ENCODE peak calls at places on chromosome 4, in five cellular contexts. One of them, this sample, is unnamed.

GRCh38 chr4:37243061-37243460 is 1.5 kb upstream of the NWD2 start:
- DNase-seq in H1: peak
- DNase-seq in K562: no peak
- DNase-seq in HepG2: no peak
- DNase-seq in GM12878: no peak
- DNase-seq in this sample: no peak

GRCh38 chr4:8242782-8243556 is 26.6 kb upstream of the HTRA3 start:
- DNase-seq in K562: peak
- DNase-seq in H1: no peak
- DNase-seq in GM12878: no peak
- DNase-seq in HepG2: no peak
- DNase-seq in this sample: no peak

GRCh38 chr4:139556735-139557505 is 901 bp upstream of the SETD7 start:
- DNase-seq in GM12878: no peak
- DNase-seq in HepG2: no peak
- DNase-seq in K562: peak
- DNase-seq in H1: peak
- DNase-seq in this sample: no peak

GRCh38 chr4:2359591-2360390 is 58.7 kb downstream of the ZFYVE28 start:
- DNase-seq in H1: no peak
- DNase-seq in HepG2: no peak
- DNase-seq in GM12878: no peak
- DNase-seq in K562: no peak
- DNase-seq in this sample: no peak

GRCh38 chr4:26729547-26729946 is 131.1 kb upstream of the STIM2 start:
- DNase-seq in HepG2: no peak
- DNase-seq in K562: no peak
- DNase-seq in H1: no peak
- DNase-seq in GM12878: no peak
- DNase-seq in this sample: no peak

GRCh38 chr4:115675721-115676120 is 562.3 kb upstream of the NDST4 start:
- DNase-seq in GM12878: no peak
- DNase-seq in H1: no peak
- DNase-seq in HepG2: no peak
- DNase-seq in K562: no peak
- DNase-seq in this sample: no peak

GRCh38 chr4:79223993-79224776 is 101.7 kb downstream of the NAA11 start:
- DNase-seq in GM12878: no peak
- DNase-seq in HepG2: no peak
- DNase-seq in H1: no peak
- DNase-seq in K562: no peak
- DNase-seq in this sample: no peak

GRCh38 chr4:38230121-38230728 is 270.0 kb downstream of the PTTG2 start:
- DNase-seq in H1: peak
- DNase-seq in HepG2: no peak
- DNase-seq in GM12878: no peak
- DNase-seq in K562: peak
- DNase-seq in this sample: peak

GRCh38 chr4:41258783-41259182 is 2.1 kb downstream of the UCHL1 start:
- DNase-seq in HepG2: peak
- DNase-seq in H1: no peak
- DNase-seq in K562: peak
- DNase-seq in GM12878: no peak
- DNase-seq in this sample: peak

DNA sequence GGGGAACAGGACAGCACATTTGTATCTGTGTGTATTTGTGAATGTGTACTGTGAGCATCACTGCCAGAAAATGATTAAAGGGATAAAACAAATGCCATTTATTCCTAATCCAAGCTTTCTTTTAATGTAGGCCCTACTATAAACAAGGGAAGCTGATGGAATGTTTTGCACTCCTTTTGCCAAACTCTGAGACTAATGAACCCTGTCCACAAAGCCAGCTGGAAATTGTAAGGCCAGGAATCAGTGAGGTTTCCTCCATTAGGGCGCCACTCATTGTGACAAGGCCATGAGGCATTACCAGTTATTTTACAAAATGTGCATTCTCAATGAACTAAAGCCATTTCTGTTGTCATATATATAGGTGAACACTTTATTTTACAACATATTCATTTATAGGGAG is 163.0 kb upstream of the NAP1L5 start:
- DNase-seq in GM12878: no peak
- DNase-seq in K562: no peak
- DNase-seq in HepG2: no peak
- DNase-seq in H1: no peak
- DNase-seq in this sample: no peak
- TF ChIP-seq ZNF274 in GM12878: no peak
- TF ChIP-seq ZNF274 in K562: no peak
- TF ChIP-seq ZNF274 in HepG2: no peak
- TF ChIP-seq ZNF274 in H1: no peak
- TF ChIP-seq ZNF274 in this sample: no peak

GRCh38 chr4:172163215-172163614 is 350.0 kb downstream of the GALNTL6 start:
- DNase-seq in H1: no peak
- DNase-seq in HepG2: no peak
- DNase-seq in K562: no peak
- DNase-seq in GM12878: no peak
- DNase-seq in this sample: no peak

GRCh38 chr4:172173206-172173605 is 360.0 kb downstream of the GALNTL6 start:
- DNase-seq in GM12878: no peak
- DNase-seq in HepG2: no peak
- DNase-seq in K562: no peak
- DNase-seq in H1: no peak
- DNase-seq in this sample: no peak

GRCh38 chr4:172169871-172170270 is 356.7 kb downstream of the GALNTL6 start:
- DNase-seq in GM12878: no peak
- DNase-seq in HepG2: no peak
- DNase-seq in H1: no peak
- DNase-seq in K562: no peak
- DNase-seq in this sample: no peak

GRCh38 chr4:172168888-172169287 is 355.7 kb downstream of the GALNTL6 start:
- DNase-seq in H1: no peak
- DNase-seq in GM12878: no peak
- DNase-seq in HepG2: no peak
- DNase-seq in K562: no peak
- DNase-seq in this sample: no peak
- TF ChIP-seq RAD21 in H1: no peak
- TF ChIP-seq RAD21 in GM12878: no peak
- TF ChIP-seq RAD21 in HepG2: no peak
- TF ChIP-seq RAD21 in K562: no peak
- TF ChIP-seq RAD21 in this sample: no peak

DNA sequence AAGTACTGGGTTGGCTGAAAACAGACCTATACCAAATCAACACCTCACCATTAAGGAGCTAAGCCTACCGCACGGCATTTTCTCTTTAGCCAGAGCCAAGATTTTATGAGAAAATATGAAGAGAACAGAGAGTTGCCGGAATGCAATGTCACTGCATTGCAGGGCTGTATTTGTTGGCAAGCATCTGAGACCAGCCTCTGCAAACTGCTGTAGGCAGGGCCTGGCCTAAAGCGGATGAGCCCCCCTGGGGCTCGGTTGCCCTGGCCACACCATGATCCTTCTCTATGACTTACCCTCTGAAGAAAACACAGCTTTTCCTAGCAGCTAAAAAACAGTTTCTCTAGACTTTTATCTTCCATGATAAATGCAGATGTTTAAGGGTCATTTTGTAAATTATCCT is 120.5 kb upstream of the SORBS2 start:
- DNase-seq in H1: no peak
- DNase-seq in K562: no peak
- DNase-seq in GM12878: no peak
- DNase-seq in HepG2: no peak
- DNase-seq in this sample: no peak
- TF ChIP-seq ZNF274 in H1: no peak
- TF ChIP-seq ZNF274 in K562: no peak
- TF ChIP-seq ZNF274 in GM12878: no peak
- TF ChIP-seq ZNF274 in HepG2: no peak
- TF ChIP-seq ZNF274 in this sample: no peak

GRCh38 chr4:48967101-48967500 is 19.0 kb upstream of the CWH43 start:
- DNase-seq in H1: no peak
- DNase-seq in HepG2: no peak
- DNase-seq in K562: no peak
- DNase-seq in GM12878: no peak
- DNase-seq in this sample: no peak
- TF ChIP-seq RAD21 in H1: no peak
- TF ChIP-seq RAD21 in HepG2: no peak
- TF ChIP-seq RAD21 in K562: no peak
- TF ChIP-seq RAD21 in GM12878: no peak
- TF ChIP-seq RAD21 in this sample: no peak

DNA sequence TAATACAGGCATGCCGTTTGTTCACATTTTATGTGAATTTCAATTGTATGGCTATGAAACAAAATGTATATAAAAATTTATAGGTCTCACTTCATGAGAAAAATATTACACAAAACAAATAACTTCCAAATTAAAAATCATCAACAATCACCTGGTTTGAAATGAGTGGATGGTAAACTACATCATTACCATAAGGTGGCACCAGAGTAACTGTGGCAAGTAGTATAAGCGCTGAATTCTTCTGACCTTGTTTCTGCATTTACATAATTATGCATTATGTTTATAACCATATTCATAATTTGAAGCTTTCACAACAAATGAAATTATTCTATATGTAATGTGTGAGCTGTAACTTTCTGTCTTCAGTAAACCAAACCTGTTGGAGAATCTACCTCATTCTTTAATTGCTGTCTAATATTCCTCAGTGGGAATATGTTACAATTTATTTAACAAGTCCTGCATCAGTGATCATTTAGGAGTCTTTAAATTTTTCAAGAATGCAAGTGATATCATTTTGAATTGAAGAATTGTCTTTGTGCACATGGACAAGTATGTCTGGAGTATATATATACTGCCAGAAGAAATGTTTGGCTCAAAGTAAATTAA is 55.2 kb downstream of the MMRN1 start:
- DNase-seq in GM12878: no peak
- DNase-seq in HepG2: no peak
- DNase-seq in H1: no peak
- DNase-seq in K562: no peak
- DNase-seq in this sample: no peak
- TF ChIP-seq ZNF274 in GM12878: no peak
- TF ChIP-seq ZNF274 in HepG2: no peak
- TF ChIP-seq ZNF274 in H1: no peak
- TF ChIP-seq ZNF274 in K562: no peak
- TF ChIP-seq ZNF274 in this sample: no peak

GRCh38 chr4:125620066-125620850 is 305.5 kb downstream of the FAT4 start:
- DNase-seq in K562: no peak
- DNase-seq in HepG2: no peak
- DNase-seq in H1: no peak
- DNase-seq in GM12878: no peak
- DNase-seq in this sample: no peak
- TF ChIP-seq RAD21 in K562: no peak
- TF ChIP-seq RAD21 in HepG2: no peak
- TF ChIP-seq RAD21 in H1: no peak
- TF ChIP-seq RAD21 in GM12878: no peak
- TF ChIP-seq RAD21 in this sample: no peak

GRCh38 chr4:160826339-160826679 is 1337.5 kb downstream of the FSTL5 start:
- DNase-seq in GM12878: no peak
- DNase-seq in HepG2: no peak
- DNase-seq in K562: no peak
- DNase-seq in H1: no peak
- DNase-seq in this sample: no peak
- TF ChIP-seq ZNF274 in GM12878: no peak
- TF ChIP-seq ZNF274 in HepG2: no peak
- TF ChIP-seq ZNF274 in K562: no peak
- TF ChIP-seq ZNF274 in H1: no peak
- TF ChIP-seq ZNF274 in this sample: no peak

This sample was measured in HCT116.